ENCODE peak calls at places on chromosomes 12 and 14, in four cellular contexts. E is spleen, G is mucosa of descending colon, K is endodermal cell. H is an unnamed sample.

GRCh38 chr12:116520801-116521471 is 38.2 kb upstream of the MAP1LC3B2 start:
- DNase-seq in E (no peak), G (no peak), K (no peak), H (no peak)

GRCh38 chr12:28242129-28242887 is 52.1 kb downstream of the CCDC91 start:
- DNase-seq in E (no peak), G (no peak), K (peak), H (no peak)

GRCh38 chr12:40672650-40673319 is 19.5 kb upstream of the CNTN1 start:
- DNase-seq in E (no peak), G (no peak), K (no peak), H (no peak)

GRCh38 chr12:119061208-119061796 is 80.0 kb downstream of the SRRM4 start:
- DNase-seq in E (no peak), G (no peak), K (peak), H (no peak)

GRCh38 chr12:124898200-124898950 is 16.1 kb downstream of the UBC start:
- DNase-seq in E (peak), G (peak), K (peak), H (no peak)

GRCh38 chr12:25995906-25996305 is 37.4 kb downstream of the RASSF8 start:
- DNase-seq in E (no peak), G (no peak), K (no peak), H (no peak)

GRCh38 chr12:64256166-64256800 is 34.2 kb upstream of the KICS2 start:
- DNase-seq in E (no peak), G (no peak), K (no peak), H (no peak)

GRCh38 chr12:128068211-128068610 is 198.8 kb upstream of the TMEM132C start:
- DNase-seq in E (no peak), G (no peak), K (peak), H (no peak)

GRCh38 chr14:40216976-40217375 is 784.7 kb upstream of the FBXO33 start:
- DNase-seq in E (peak), G (no peak), K (no peak), H (no peak)

GRCh38 chr14:74368441-74368840 is 20.2 kb downstream of the VRTN start:
- DNase-seq in E (no peak), G (no peak), K (no peak), H (no peak)

GRCh38 chr14:80987235-80988032 is 32.0 kb downstream of the TSHR start:
- DNase-seq in E (no peak), G (no peak), K (peak), H (no peak)

GRCh38 chr14:90408713-90409112 is 11.9 kb downstream of the CALM1 start:
- DNase-seq in E (no peak), G (no peak), K (no peak), H (no peak)

GRCh38 chr14:28407931-28408330 is 358.7 kb upstream of the FOXG1 start:
- DNase-seq in E (no peak), G (no peak), K (no peak), H (no peak)

GRCh38 chr14:99736600-99737371 is 52.7 kb downstream of the CYP46A1 start:
- DNase-seq in E (no peak), G (no peak), K (no peak), H (no peak)

GRCh38 chr14:100825691-100826331 is at the start of gene MEG3:
- DNase-seq in E (peak), G (no peak), K (no peak), H (peak)

GRCh38 chr14:89773644-89774316 is 180.8 kb downstream of the EFCAB11 start:
- DNase-seq in E (peak), G (peak), K (peak), H (no peak)

GRCh38 chr14:100402631-100403030 is 79.5 kb downstream of the SLC25A47 start:
- DNase-seq in E (no peak), G (no peak), K (no peak), H (no peak)

GRCh38 chr12:131828671-131829350 is 618 bp downstream of the MMP17 start:
- DNase-seq in E (peak), G (no peak), K (peak), H (no peak)

GRCh38 chr14:68759912-68760311 is 33.0 kb downstream of the ZFP36L1 start:
- DNase-seq in E (no peak), G (no peak), K (no peak), H (no peak)

DNA sequence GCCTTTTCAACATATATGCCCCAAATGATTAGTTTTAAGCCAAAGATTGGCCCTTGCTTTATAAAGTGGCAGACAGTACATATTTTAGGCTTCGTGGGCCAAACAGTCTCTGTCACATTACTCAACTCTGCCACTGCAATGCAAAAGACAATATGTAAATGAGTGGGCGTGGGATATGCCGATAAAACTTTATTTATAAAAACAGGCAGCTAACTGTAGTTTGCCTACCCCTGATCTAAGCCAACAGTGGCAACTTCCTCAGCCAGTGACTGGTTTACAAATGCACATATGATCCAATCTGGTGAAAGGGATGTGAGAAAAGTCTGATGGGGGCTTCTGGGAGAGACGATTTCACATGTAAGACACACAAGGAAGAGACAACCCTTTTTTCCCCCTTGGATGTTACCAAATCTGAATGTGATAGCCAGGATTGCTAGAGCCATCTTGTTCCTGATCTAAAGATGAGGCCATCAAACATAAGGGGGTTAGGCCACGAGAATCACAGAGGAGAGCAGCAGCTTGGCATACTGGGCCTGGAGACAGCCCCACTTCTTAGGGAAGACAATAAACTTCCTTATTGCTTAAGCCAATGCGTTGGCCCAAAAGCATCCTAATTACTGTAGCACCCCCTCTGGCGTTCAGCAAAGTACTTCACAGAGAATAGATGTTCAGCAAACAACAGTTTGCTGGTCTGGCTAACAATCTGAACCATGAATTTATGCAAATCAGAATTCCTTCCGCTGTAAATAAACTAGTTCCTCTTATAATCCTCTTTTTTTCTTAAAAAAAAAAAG is 75.2 kb upstream of the TMCC3 start:
- DNase-seq in E (no peak), G (no peak), K (peak), H (no peak)
- TF ChIP-seq CTCF in E (no peak), G (no peak), K (peak), H (peak)

DNA sequence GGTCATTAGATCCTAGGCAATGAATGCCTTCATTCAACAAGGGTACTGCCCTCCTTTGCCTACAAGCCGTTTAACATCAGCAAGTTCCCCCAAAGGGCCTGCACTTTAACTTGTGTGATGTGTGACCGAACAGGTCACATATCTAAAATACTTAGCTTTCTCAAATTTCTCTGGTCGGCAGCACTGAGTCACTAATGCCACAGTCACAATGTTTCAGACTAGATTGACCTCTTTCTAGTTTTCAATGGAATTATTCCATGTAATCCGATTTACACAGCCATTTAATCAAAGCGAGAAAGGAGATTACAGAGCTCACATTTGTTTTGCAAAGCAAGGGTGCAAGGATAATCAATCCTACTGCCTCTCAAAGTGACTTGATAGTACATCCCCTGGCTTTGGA is 2.0 kb downstream of the KITLG start:
- DNase-seq in E (no peak), G (no peak), K (peak), H (no peak)
- H3K4me3 ChIP-seq in E (peak), G (peak), K (peak), H (peak)

GRCh38 chr12:70852416-70853150 is 68.0 kb downstream of the PTPRR start:
- DNase-seq in E (no peak), G (no peak), K (no peak), H (no peak)

GRCh38 chr12:70847871-70848270 is 72.7 kb downstream of the PTPRR start:
- DNase-seq in E (no peak), G (no peak), K (no peak), H (no peak)

GRCh38 chr12:70845268-70845667 is 75.3 kb downstream of the PTPRR start:
- DNase-seq in E (no peak), G (no peak), K (no peak), H (no peak)

GRCh38 chr12:70853326-70853725 is 67.2 kb downstream of the PTPRR start:
- DNase-seq in E (no peak), G (no peak), K (no peak), H (no peak)

GRCh38 chr12:70849265-70849960 is 71.1 kb downstream of the PTPRR start:
- DNase-seq in E (no peak), G (no peak), K (no peak), H (no peak)
- TF ChIP-seq CTCF in E (no peak), G (peak), K (peak), H (peak)

GRCh38 chr12:77402726-77403125 is 337.4 kb upstream of the E2F7 start:
- DNase-seq in E (no peak), G (no peak), K (no peak), H (peak)
- H3K4me3 ChIP-seq in E (no peak), G (no peak), K (no peak), H (no peak)

DNA sequence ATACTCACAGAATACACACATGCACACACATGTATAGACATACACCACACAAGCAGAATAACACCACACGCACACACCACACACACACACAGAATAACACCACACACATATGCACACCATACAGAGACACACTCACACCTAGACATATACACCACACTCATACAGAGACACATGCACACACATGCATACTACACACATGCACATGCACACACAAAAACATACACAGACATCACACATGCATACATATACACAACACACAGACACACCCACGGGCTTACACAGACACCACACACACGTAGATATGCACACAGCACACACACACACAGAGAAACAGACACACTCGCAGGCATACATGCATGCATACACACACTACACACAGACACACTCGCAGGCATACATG is 49.7 kb downstream of the NTF3 start:
- DNase-seq in E (no peak), G (no peak), K (no peak), H (no peak)
- TF ChIP-seq CTCF in E (no peak), G (no peak), K (no peak), H (no peak)

GRCh38 chr14:23694085-23694975 is 58.2 kb downstream of the DHRS2 start:
- DNase-seq in E (no peak), G (no peak), K (peak), H (no peak)

GRCh38 chr14:23696706-23697239 is 60.6 kb downstream of the DHRS2 start:
- DNase-seq in E (no peak), G (no peak), K (no peak), H (no peak)

GRCh38 chr14:23693252-23693775 is 57.1 kb downstream of the DHRS2 start:
- DNase-seq in E (no peak), G (no peak), K (no peak), H (no peak)

GRCh38 chr14:23697689-23698088 is 61.5 kb downstream of the DHRS2 start:
- DNase-seq in E (no peak), G (no peak), K (no peak), H (no peak)

GRCh38 chr14:23695220-23695999 is 59.2 kb downstream of the DHRS2 start:
- DNase-seq in E (no peak), G (no peak), K (peak), H (no peak)
- H3K4me3 ChIP-seq in E (peak), G (no peak), K (peak), H (no peak)

GRCh38 chr12:94198469-94198868 is 50.1 kb downstream of the PLXNC1 start:
- DNase-seq in E (no peak), G (no peak), K (peak), H (no peak)
- TF ChIP-seq CTCF in E (no peak), G (no peak), K (peak), H (no peak)

DNA sequence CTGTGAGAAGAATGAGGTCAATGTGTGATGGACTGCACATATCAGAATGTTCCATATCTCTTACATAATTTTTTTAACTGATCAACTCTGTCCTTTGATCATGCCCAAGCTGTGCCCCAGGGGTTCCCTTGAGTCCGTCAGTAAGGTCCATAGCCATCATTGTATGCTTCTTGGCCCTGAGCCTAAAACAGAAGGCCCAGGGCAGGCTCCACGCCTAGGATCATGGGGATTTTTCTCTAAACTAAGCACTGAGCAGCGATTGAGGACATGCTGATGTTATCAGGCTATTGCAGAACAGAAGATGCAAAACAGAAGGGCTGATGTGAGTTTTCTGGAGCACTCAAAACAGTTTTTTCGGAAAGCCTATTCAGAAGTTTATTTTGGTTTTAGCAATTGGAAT is 20.9 kb downstream of the RNASE9 start:
- DNase-seq in E (no peak), G (no peak), K (no peak), H (no peak)
- H3K4me3 ChIP-seq in E (no peak), G (no peak), K (no peak), H (no peak)

GRCh38 chr12:3134526-3135135 is 57.5 kb downstream of the TSPAN9 start:
- DNase-seq in E (peak), G (no peak), K (no peak), H (no peak)

GRCh38 chr12:3134126-3134525 is 56.9 kb downstream of the TSPAN9 start:
- DNase-seq in E (no peak), G (no peak), K (no peak), H (no peak)

GRCh38 chr12:3137268-3137761 is 60.1 kb downstream of the TSPAN9 start:
- DNase-seq in E (peak), G (no peak), K (peak), H (no peak)

GRCh38 chr12:3136641-3137267 is 59.6 kb downstream of the TSPAN9 start:
- DNase-seq in E (no peak), G (no peak), K (no peak), H (no peak)

DNA sequence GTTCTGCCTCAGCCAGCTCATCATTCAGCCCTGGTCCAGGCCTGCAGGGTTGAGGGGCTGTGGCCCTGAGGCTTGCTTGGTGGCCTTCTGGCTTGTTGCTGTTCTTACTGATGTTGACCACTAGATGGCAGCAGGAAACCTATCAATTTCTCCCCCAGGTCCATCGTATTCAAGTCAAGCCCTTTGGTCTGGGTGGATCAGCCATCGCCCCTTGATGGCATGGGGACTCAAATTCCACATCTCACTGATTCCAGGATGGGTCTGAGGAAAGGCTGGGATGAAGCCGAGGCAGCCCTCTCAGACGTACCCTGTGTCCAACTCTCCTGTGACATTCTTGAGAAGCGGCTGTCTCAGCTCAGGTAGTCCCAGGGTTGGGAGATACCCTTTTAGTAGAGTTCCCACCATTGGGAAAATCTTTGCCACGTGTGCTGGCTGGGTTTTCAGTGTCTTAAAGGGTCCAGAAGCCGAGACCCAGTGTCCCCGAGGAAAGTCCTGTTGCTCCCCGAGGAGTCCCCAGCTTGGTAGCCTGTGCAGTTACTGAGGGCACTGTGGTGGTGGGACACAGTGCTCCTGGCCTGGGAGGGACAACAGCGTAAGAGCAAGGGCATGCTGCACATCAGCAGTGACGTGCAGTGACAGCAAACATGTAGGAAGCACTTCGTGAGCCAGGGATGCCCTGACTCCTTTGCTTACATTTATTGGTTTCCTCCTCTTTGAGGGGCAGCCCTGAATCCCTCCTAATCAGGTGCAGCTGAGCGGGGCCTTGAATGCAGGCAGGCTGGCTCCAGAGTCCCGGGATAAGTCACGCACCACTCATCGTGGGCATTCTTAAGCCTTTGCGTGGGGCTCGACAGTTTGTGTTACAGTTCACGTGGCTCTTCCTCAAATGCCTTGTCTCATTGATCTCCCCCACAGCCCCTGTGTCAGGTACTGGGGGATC is 58.6 kb downstream of the TSPAN9 start:
- DNase-seq in E (no peak), G (no peak), K (peak), H (no peak)
- TF ChIP-seq CTCF in E (peak), G (peak), K (peak), H (peak)